ENCODE peak calls at places on chromosomes 11 and 22, in six cellular contexts. I, O, J, E, Q and N are unnamed samples.
A peak's percentile ranks its signal among the peaks of the same experiment; 100 is the strongest.

GRCh38 chr11:115706735-115707134 is 202.5 kb upstream of the CADM1 start:
- DNase-seq in I (no peak), O (no peak), J (no peak), E (no peak), Q (no peak), N (no peak)

GRCh38 chr11:75028321-75029097 is 39.8 kb downstream of the NEU3 start:
- DNase-seq in I (no peak), O (no peak), J (no peak), E (no peak), Q (no peak), N (no peak)

GRCh38 chr11:1652026-1652425 is 22.5 kb downstream of the KRTAP5-5 start:
- DNase-seq in I (no peak), O (no peak), J (no peak), E (no peak), Q (no peak), N (no peak)

GRCh38 chr11:7892059-7892699 is 38.9 kb downstream of the OR10A6 start:
- DNase-seq in I (no peak), O (no peak), J (no peak), E (no peak), Q (no peak), N (no peak)

GRCh38 chr22:37801946-37802309 is 5.8 kb upstream of the GCAT start:
- DNase-seq in I (no peak), O (no peak), J (no peak), E (no peak), Q (no peak), N (no peak)

GRCh38 chr11:103904324-103904667 is 132.1 kb upstream of the DDI1 start:
- DNase-seq in I (peak; percentile 73), O (no peak), J (no peak), E (no peak), Q (no peak), N (no peak)

GRCh38 chr11:22670803-22671202 is 4.4 kb downstream of the GAS2 start:
- DNase-seq in I (no peak), O (no peak), J (no peak), E (no peak), Q (peak; percentile 39), N (no peak)

GRCh38 chr11:77083553-77084245 is 16.9 kb downstream of the CAPN5 start:
- DNase-seq in I (no peak), O (no peak), J (no peak), E (no peak), Q (no peak), N (no peak)

GRCh38 chr22:49754674-49755590 is 72.7 kb downstream of the BRD1 start:
- DNase-seq in I (no peak), O (no peak), J (no peak), E (no peak), Q (no peak), N (no peak)

GRCh38 chr11:119486691-119487259 is 63.8 kb upstream of the THY1 start:
- DNase-seq in I (no peak), O (no peak), J (no peak), E (no peak), Q (no peak), N (no peak)

GRCh38 chr11:102177974-102178631 is 67.9 kb downstream of the YAP1 start:
- DNase-seq in I (no peak), O (peak; percentile 87), J (no peak), E (no peak), Q (peak; percentile 85), N (no peak)

GRCh38 chr22:35328472-35328885 is 28.8 kb downstream of the TOM1 start:
- DNase-seq in I (no peak), O (no peak), J (no peak), E (no peak), Q (peak; percentile 96), N (no peak)

GRCh38 chr11:126592496-126593410 is 237.3 kb downstream of the ST3GAL4 start:
- DNase-seq in I (no peak), O (no peak), J (no peak), E (no peak), Q (no peak), N (peak; percentile 36)

GRCh38 chr11:69083531-69084247 is 35.0 kb downstream of the TPCN2 start:
- DNase-seq in I (no peak), O (no peak), J (no peak), E (no peak), Q (no peak), N (no peak)

GRCh38 chr11:3203221-3204043 is 15.2 kb downstream of the MRGPRG start:
- DNase-seq in I (no peak), O (no peak), J (peak; percentile 34), E (peak; percentile 29), Q (no peak), N (peak; percentile 57)
- TF ChIP-seq SP1 in I (no peak), O (no peak), J (no peak), E (no peak), Q (no peak), N (no peak)

DNA sequence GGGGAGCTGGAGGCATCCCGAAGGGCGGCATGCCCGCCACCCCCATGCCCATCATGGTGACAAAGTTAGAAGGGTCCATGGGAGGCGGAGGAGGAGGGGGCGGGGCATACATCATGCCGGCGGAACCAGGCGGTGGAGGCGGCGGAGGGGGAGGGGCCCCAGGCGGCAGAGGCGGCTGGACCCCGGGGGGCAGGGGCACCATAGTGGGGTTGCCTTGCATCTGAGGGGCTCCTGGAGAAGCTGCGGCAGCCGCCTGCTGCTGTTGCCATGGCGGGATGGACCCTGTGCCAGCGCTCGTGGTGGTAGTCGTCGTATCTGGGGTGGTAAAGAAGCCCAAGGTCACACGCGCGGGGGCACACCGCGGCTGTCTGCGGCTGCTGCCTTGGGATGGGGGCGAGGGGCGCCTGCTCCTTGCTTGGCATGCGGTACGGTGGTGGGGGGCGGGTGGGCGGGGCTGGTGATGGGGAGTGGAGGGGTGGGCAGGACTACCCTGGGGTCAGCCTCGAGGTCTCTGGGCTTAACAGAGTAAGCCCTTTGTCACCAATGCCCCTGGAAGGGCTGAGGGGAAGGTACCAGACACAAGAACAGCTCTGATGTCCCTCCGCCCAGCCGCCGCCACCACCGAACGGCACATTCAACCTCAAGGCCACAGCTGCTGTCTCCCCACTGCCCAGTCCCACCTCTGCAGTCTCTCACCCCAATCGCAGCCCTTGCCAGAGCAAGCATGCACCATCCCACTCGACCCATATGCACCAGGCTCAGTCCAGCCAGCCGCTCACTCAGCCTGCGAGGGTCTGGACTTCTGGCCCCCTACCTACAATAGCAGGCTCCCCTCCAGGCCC is 6.3 kb upstream of the PYGM start:
- DNase-seq in I (no peak), O (no peak), J (no peak), E (no peak), Q (no peak), N (no peak)
- TF ChIP-seq SP1 in I (no peak), O (no peak), J (no peak), E (no peak), Q (no peak), N (no peak)

DNA sequence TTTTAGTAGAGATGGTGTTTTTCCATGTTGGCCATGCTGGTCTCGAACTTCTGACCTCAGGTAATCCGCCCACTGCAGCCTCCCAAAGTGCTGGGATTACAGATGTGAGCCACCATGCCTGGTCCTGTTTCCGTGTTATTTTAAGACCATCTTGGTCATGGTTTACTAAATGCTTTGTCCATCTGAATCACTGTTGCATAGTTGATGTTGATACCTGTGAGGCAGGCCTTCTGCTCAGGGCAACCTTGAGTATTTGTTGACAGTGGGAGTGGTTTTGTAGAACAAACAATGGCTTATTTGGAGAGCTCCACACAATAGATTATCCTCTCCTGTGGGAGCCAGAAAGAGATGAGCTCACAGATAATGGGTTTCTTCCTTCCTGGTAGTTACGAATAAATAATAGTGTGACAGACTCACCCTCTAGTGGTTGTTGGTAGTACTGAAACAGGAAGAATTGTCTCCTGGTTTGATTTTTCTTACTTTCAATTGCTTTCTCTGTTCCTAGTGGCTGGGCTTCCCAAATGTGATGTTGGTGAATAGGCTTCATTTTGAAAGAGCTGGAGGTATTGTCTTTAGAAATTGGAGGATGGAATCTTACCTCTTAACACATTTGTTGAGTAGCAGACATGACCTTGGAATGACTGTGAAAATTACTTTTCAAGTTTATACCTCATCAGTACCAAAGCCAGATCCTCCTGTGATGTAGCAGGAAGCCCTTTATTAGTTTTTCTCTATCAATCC is 39.0 kb downstream of the CTNND1 start:
- DNase-seq in I (peak; percentile 56), O (peak; percentile 51), J (peak; percentile 65), E (no peak), Q (peak; percentile 98), N (no peak)
- TF ChIP-seq SP1 in I (no peak), O (peak; percentile 21), J (no peak), E (no peak), Q (no peak), N (no peak)

GRCh38 chr22:45891996-45892621 is 84.9 kb downstream of the WNT7B start:
- DNase-seq in I (no peak), O (no peak), J (no peak), E (no peak), Q (no peak), N (no peak)
- TF ChIP-seq SP1 in I (no peak), O (no peak), J (no peak), E (no peak), Q (no peak), N (no peak)

DNA sequence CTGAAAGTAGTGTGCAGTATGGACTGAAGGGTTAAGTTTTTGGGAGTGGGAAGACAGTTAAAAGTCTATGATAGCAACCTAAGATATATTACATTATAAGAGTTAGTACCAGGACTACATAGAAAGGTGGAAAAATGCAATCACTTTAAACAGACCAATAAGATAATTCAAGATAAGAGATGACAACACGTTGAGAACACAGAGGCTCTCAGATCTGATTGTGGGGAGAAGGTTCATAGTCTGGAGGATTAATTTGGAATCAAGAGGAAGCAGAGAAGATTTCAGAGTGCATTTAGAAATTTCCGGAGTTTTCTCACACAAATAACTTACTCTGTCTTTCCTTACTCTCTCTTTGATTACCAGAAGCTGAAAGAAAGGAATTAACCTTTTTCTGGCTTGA is 441 bp downstream of the CASP5 start:
- DNase-seq in I (no peak), O (no peak), J (no peak), E (no peak), Q (no peak), N (no peak)
- TF ChIP-seq SP1 in I (no peak), O (no peak), J (no peak), E (no peak), Q (no peak), N (no peak)

GRCh38 chr11:114284021-114284420 is 12.2 kb upstream of the NNMT start:
- DNase-seq in I (no peak), O (no peak), J (no peak), E (no peak), Q (no peak), N (no peak)
- TF ChIP-seq SP1 in I (no peak), O (no peak), J (no peak), E (no peak), Q (no peak), N (no peak)